ENCODE peak calls at places on chromosomes 7 and 10, in six cellular contexts. O is body of pancreas, G is upper lobe of right lung, P is left ventricle myocardium inferior, V is astrocyte, I is AG04449. U is an unnamed sample.

GRCh38 chr7:43119371-43120069 is 7.1 kb downstream of the HECW1 start:
- DNase-seq in O (no peak), G (no peak), P (no peak), V (peak), I (peak), U (no peak)

GRCh38 chr10:88409236-88409635 is 173.9 kb downstream of the RNLS start:
- DNase-seq in O (no peak), G (no peak), P (no peak), V (peak), I (no peak), U (no peak)

GRCh38 chr10:36489928-36490279 is 635.5 kb upstream of the ANKRD30A start:
- DNase-seq in O (no peak), G (no peak), P (no peak), V (peak), I (peak), U (no peak)

GRCh38 chr7:106285801-106286492 is 1.2 kb upstream of the NAMPT start:
- DNase-seq in O (no peak), G (no peak), P (peak), V (peak), I (no peak), U (peak)

GRCh38 chr10:86165666-86166065 is 200.9 kb downstream of the GRID1 start:
- DNase-seq in O (no peak), G (peak), P (no peak), V (no peak), I (no peak), U (no peak)

GRCh38 chr7:44615149-44615611 is 8.8 kb downstream of the OGDH start:
- DNase-seq in O (no peak), G (no peak), P (peak), V (peak), I (no peak), U (peak)

GRCh38 chr7:45401155-45401554 is 173.0 kb upstream of the ADCY1 start:
- DNase-seq in O (no peak), G (no peak), P (no peak), V (no peak), I (no peak), U (no peak)

GRCh38 chr10:80191589-80192270 is 13.6 kb downstream of the ANXA11 start:
- DNase-seq in O (peak), G (no peak), P (no peak), V (no peak), I (no peak), U (peak)

GRCh38 chr7:23664122-23664521 is 15.9 kb upstream of the FAM221A start:
- DNase-seq in O (no peak), G (no peak), P (no peak), V (no peak), I (no peak), U (no peak)

GRCh38 chr10:99775850-99776249 is 6.6 kb upstream of the ABCC2 start:
- DNase-seq in O (no peak), G (no peak), P (no peak), V (peak), I (peak), U (no peak)

GRCh38 chr10:75108684-75109458 is 2.6 kb upstream of the SAMD8 start:
- DNase-seq in O (peak), G (no peak), P (no peak), V (no peak), I (no peak), U (peak)

GRCh38 chr10:338176-339037 is 203.2 kb downstream of the ZMYND11 start:
- DNase-seq in O (no peak), G (peak), P (no peak), V (peak), I (no peak), U (peak)

GRCh38 chr10:84540617-84541288 is 212.4 kb downstream of the CCSER2 start:
- DNase-seq in O (peak), G (peak), P (peak), V (peak), I (no peak), U (peak)

GRCh38 chr10:112767156-112767555 is 182.9 kb upstream of the TCF7L2 start:
- DNase-seq in O (no peak), G (no peak), P (no peak), V (no peak), I (no peak), U (no peak)
- TF ChIP-seq CTCF in O (no peak), G (no peak), P (no peak), V (no peak), I (no peak), U (no peak)

GRCh38 chr7:25307624-25308023 is 79.3 kb upstream of the NPVF start:
- DNase-seq in O (no peak), G (no peak), P (no peak), V (no peak), I (no peak), U (no peak)

GRCh38 chr7:25305831-25306230 is 77.5 kb upstream of the NPVF start:
- DNase-seq in O (no peak), G (no peak), P (no peak), V (no peak), I (no peak), U (no peak)

GRCh38 chr7:25308246-25308645 is 80.0 kb upstream of the NPVF start:
- DNase-seq in O (no peak), G (no peak), P (no peak), V (no peak), I (no peak), U (no peak)

GRCh38 chr7:25308898-25309521 is 80.7 kb upstream of the NPVF start:
- DNase-seq in O (no peak), G (no peak), P (no peak), V (no peak), I (no peak), U (no peak)

GRCh38 chr7:25303380-25304321 is 75.4 kb upstream of the NPVF start:
- DNase-seq in O (no peak), G (no peak), P (no peak), V (peak), I (no peak), U (no peak)
- TF ChIP-seq CTCF in O (no peak), G (no peak), P (no peak), V (no peak), I (no peak), U (no peak)

GRCh38 chr10:82148764-82149163 is 273.8 kb downstream of the NRG3 start:
- DNase-seq in O (no peak), G (no peak), P (no peak), V (no peak), I (no peak), U (no peak)

DNA sequence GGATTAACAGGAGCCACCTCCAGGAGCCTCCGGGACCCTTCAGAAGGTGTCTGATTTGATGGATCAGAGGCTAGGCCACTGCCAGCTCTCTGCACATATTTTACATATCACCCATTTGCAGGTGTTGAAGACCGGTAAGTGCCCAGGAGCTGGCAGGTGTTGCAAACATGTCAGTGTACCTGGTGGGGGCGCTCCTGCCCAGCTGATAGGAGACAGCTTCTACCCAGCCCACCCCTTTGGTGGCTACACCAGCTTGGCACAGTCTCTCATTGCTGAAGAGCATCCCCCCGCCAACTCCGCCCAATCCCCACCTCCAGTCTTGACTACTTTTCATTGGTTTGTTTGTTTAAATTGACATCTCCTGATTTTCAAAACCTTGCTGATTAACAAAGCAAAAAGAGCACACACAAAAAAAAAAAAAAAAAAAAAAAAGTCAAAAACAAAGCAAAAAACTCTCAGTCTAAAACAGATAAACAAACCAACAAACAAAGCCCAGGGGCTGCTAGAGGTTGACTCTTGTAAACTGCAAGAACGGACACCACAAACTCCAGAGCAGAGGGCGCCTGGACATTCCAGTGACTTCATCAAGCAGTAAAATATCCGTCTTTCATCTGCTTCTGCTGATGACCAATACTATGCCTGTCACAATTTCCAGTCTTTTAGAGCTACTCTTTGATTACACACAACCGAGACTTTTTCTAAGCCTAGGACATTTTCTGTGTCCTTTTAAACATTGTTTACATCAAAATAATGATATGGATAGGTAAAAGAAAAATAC is 275.3 kb downstream of the NRG3 start:
- DNase-seq in O (peak), G (peak), P (no peak), V (no peak), I (no peak), U (peak)
- TF ChIP-seq CTCF in O (peak), G (peak), P (peak), V (no peak), I (no peak), U (no peak)

GRCh38 chr7:135662373-135663114 is at the start of gene STMP1:
- DNase-seq in O (peak), G (peak), P (peak), V (peak), I (peak), U (peak)
- TF ChIP-seq CTCF in O (peak), G (no peak), P (no peak), V (no peak), I (peak), U (peak)

GRCh38 chr7:103952408-103952807 is 37.0 kb downstream of the RELN start:
- DNase-seq in O (no peak), G (no peak), P (no peak), V (no peak), I (no peak), U (no peak)

GRCh38 chr7:103951311-103951710 is 38.1 kb downstream of the RELN start:
- DNase-seq in O (no peak), G (no peak), P (no peak), V (no peak), I (no peak), U (no peak)

GRCh38 chr7:103958284-103958818 is 31.1 kb downstream of the RELN start:
- DNase-seq in O (no peak), G (no peak), P (no peak), V (no peak), I (no peak), U (no peak)

GRCh38 chr7:103955985-103956384 is 33.5 kb downstream of the RELN start:
- DNase-seq in O (no peak), G (no peak), P (no peak), V (no peak), I (no peak), U (no peak)
- TF ChIP-seq CTCF in O (no peak), G (no peak), P (no peak), V (no peak), I (no peak), U (no peak)

GRCh38 chr10:69861251-69862240 is 59.8 kb downstream of the COL13A1 start:
- DNase-seq in O (peak), G (no peak), P (no peak), V (peak), I (no peak), U (peak)
- TF ChIP-seq CTCF in O (peak), G (no peak), P (no peak), V (peak), I (peak), U (peak)